ENCODE peak calls at places on chromosomes 4 and X, in seven cellular contexts. One of them, this sample, is unnamed.
A peak's percentile ranks its signal among the peaks of the same experiment; 100 is the strongest.

GRCh38 chrX:17376381-17377046 is 1.5 kb downstream of the NHS start:
- DNase-seq in CD4-positive, alpha-beta memory T cell: no peak
- DNase-seq in GM12865: no peak
- DNase-seq in coronary artery: no peak
- DNase-seq in neural progenitor cell: peak; percentile 20
- DNase-seq in GM23248: peak; percentile 47
- DNase-seq in right atrium auricular region: no peak
- DNase-seq in this sample: peak; percentile 56

GRCh38 chr4:66766557-66766956 is 778.7 kb downstream of the CENPC start:
- DNase-seq in GM23248: no peak
- DNase-seq in GM12865: no peak
- DNase-seq in right atrium auricular region: no peak
- DNase-seq in neural progenitor cell: peak; percentile 27
- DNase-seq in CD4-positive, alpha-beta memory T cell: no peak
- DNase-seq in coronary artery: no peak
- DNase-seq in this sample: no peak

GRCh38 chr4:139528377-139529005 is 27.5 kb downstream of the SETD7 start:
- DNase-seq in neural progenitor cell: no peak
- DNase-seq in GM12865: peak; percentile 79
- DNase-seq in CD4-positive, alpha-beta memory T cell: peak; percentile 43
- DNase-seq in GM23248: peak; percentile 92
- DNase-seq in coronary artery: no peak
- DNase-seq in right atrium auricular region: peak; percentile 77
- DNase-seq in this sample: no peak

GRCh38 chr4:164613761-164614277 is 140.1 kb upstream of the SMIM31 start:
- DNase-seq in GM12865: no peak
- DNase-seq in right atrium auricular region: no peak
- DNase-seq in neural progenitor cell: no peak
- DNase-seq in GM23248: no peak
- DNase-seq in CD4-positive, alpha-beta memory T cell: no peak
- DNase-seq in coronary artery: no peak
- DNase-seq in this sample: no peak

GRCh38 chr4:184911310-184911709 is 85.5 kb upstream of the ACSL1 start:
- DNase-seq in GM23248: no peak
- DNase-seq in coronary artery: no peak
- DNase-seq in neural progenitor cell: no peak
- DNase-seq in right atrium auricular region: no peak
- DNase-seq in CD4-positive, alpha-beta memory T cell: no peak
- DNase-seq in GM12865: peak; percentile 37
- DNase-seq in this sample: no peak

GRCh38 chr4:1604181-1604705 is 79.9 kb downstream of the FAM53A start:
- DNase-seq in neural progenitor cell: no peak
- DNase-seq in right atrium auricular region: no peak
- DNase-seq in GM12865: no peak
- DNase-seq in CD4-positive, alpha-beta memory T cell: no peak
- DNase-seq in GM23248: peak; percentile 59
- DNase-seq in coronary artery: no peak
- DNase-seq in this sample: no peak

GRCh38 chr4:128328106-128328505 is 40.5 kb upstream of the PGRMC2 start:
- DNase-seq in GM12865: no peak
- DNase-seq in neural progenitor cell: peak; percentile 80
- DNase-seq in coronary artery: no peak
- DNase-seq in CD4-positive, alpha-beta memory T cell: no peak
- DNase-seq in right atrium auricular region: no peak
- DNase-seq in GM23248: no peak
- DNase-seq in this sample: no peak

GRCh38 chr4:40238008-40238699 is 41.3 kb downstream of the RHOH start:
- DNase-seq in right atrium auricular region: no peak
- DNase-seq in GM12865: no peak
- DNase-seq in neural progenitor cell: no peak
- DNase-seq in coronary artery: no peak
- DNase-seq in CD4-positive, alpha-beta memory T cell: no peak
- DNase-seq in GM23248: no peak
- DNase-seq in this sample: no peak

GRCh38 chr4:186749611-186750281 is 26.1 kb upstream of the FAT1 start:
- DNase-seq in right atrium auricular region: no peak
- DNase-seq in GM23248: no peak
- DNase-seq in coronary artery: no peak
- DNase-seq in CD4-positive, alpha-beta memory T cell: no peak
- DNase-seq in neural progenitor cell: no peak
- DNase-seq in GM12865: no peak
- DNase-seq in this sample: no peak

GRCh38 chrX:150941580-150941979 is 41.6 kb upstream of the HMGB3 start:
- DNase-seq in GM12865: no peak
- DNase-seq in neural progenitor cell: no peak
- DNase-seq in CD4-positive, alpha-beta memory T cell: no peak
- DNase-seq in coronary artery: no peak
- DNase-seq in GM23248: no peak
- DNase-seq in right atrium auricular region: no peak
- DNase-seq in this sample: no peak

GRCh38 chr4:186695392-186695791 is 28.3 kb downstream of the FAT1 start:
- DNase-seq in right atrium auricular region: no peak
- DNase-seq in CD4-positive, alpha-beta memory T cell: no peak
- DNase-seq in GM23248: no peak
- DNase-seq in neural progenitor cell: no peak
- DNase-seq in coronary artery: no peak
- DNase-seq in GM12865: no peak
- DNase-seq in this sample: peak; percentile 1

GRCh38 chrX:132615396-132616131 is 126.7 kb upstream of the MBNL3 start:
- DNase-seq in CD4-positive, alpha-beta memory T cell: peak; percentile 39
- DNase-seq in coronary artery: no peak
- DNase-seq in GM23248: peak; percentile 45
- DNase-seq in neural progenitor cell: peak; percentile 65
- DNase-seq in right atrium auricular region: no peak
- DNase-seq in GM12865: peak; percentile 58
- DNase-seq in this sample: peak; percentile 27

GRCh38 chr4:146900295-146900694 is 45.4 kb downstream of the TTC29 start:
- DNase-seq in GM12865: no peak
- DNase-seq in coronary artery: no peak
- DNase-seq in neural progenitor cell: no peak
- DNase-seq in CD4-positive, alpha-beta memory T cell: no peak
- DNase-seq in GM23248: no peak
- DNase-seq in right atrium auricular region: no peak
- DNase-seq in this sample: no peak

GRCh38 chr4:102665527-102665926 is 95.2 kb downstream of the MANBA start:
- DNase-seq in CD4-positive, alpha-beta memory T cell: no peak
- DNase-seq in GM23248: peak; percentile 6
- DNase-seq in neural progenitor cell: no peak
- DNase-seq in GM12865: no peak
- DNase-seq in right atrium auricular region: no peak
- DNase-seq in coronary artery: no peak
- DNase-seq in this sample: no peak

GRCh38 chr4:140567722-140568121 is 1.0 kb downstream of the UCP1 start:
- DNase-seq in coronary artery: no peak
- DNase-seq in GM12865: no peak
- DNase-seq in CD4-positive, alpha-beta memory T cell: no peak
- DNase-seq in neural progenitor cell: peak; percentile 73
- DNase-seq in GM23248: peak; percentile 24
- DNase-seq in right atrium auricular region: no peak
- DNase-seq in this sample: peak; percentile 56

GRCh38 chr4:173272987-173273386 is 61.2 kb downstream of the HMGB2 start:
- DNase-seq in GM23248: peak; percentile 35
- DNase-seq in coronary artery: no peak
- DNase-seq in right atrium auricular region: no peak
- DNase-seq in GM12865: no peak
- DNase-seq in CD4-positive, alpha-beta memory T cell: no peak
- DNase-seq in neural progenitor cell: no peak
- DNase-seq in this sample: no peak

GRCh38 chr4:16524911-16525574 is 298.8 kb upstream of the TAPT1 start:
- DNase-seq in GM12865: no peak
- DNase-seq in neural progenitor cell: no peak
- DNase-seq in coronary artery: no peak
- DNase-seq in CD4-positive, alpha-beta memory T cell: no peak
- DNase-seq in GM23248: peak; percentile 72
- DNase-seq in right atrium auricular region: peak; percentile 65
- DNase-seq in this sample: no peak

GRCh38 chr4:16532240-16532990 is 306.1 kb upstream of the TAPT1 start:
- DNase-seq in GM23248: peak; percentile 92
- DNase-seq in neural progenitor cell: no peak
- DNase-seq in GM12865: no peak
- DNase-seq in coronary artery: no peak
- DNase-seq in right atrium auricular region: peak; percentile 62
- DNase-seq in CD4-positive, alpha-beta memory T cell: no peak
- DNase-seq in this sample: no peak

GRCh38 chr4:16530688-16531635 is 304.7 kb upstream of the TAPT1 start:
- DNase-seq in CD4-positive, alpha-beta memory T cell: no peak
- DNase-seq in coronary artery: no peak
- DNase-seq in right atrium auricular region: no peak
- DNase-seq in GM12865: no peak
- DNase-seq in neural progenitor cell: no peak
- DNase-seq in GM23248: peak; percentile 67
- DNase-seq in this sample: no peak
- H3K4me3 ChIP-seq in CD4-positive, alpha-beta memory T cell: no peak overlapping the region
- H3K4me3 ChIP-seq in coronary artery: no peak overlapping the region
- H3K4me3 ChIP-seq in right atrium auricular region: no peak overlapping the region
- H3K4me3 ChIP-seq in GM12865: no peak overlapping the region
- H3K4me3 ChIP-seq in neural progenitor cell: no peak overlapping the region
- H3K4me3 ChIP-seq in GM23248: no peak overlapping the region
- H3K4me3 ChIP-seq in this sample: no peak overlapping the region

GRCh38 chrX:100731441-100732281 is at the start of gene SYTL4:
- DNase-seq in neural progenitor cell: peak; percentile 57
- DNase-seq in GM23248: peak; percentile 46
- DNase-seq in GM12865: no peak
- DNase-seq in coronary artery: no peak
- DNase-seq in right atrium auricular region: no peak
- DNase-seq in CD4-positive, alpha-beta memory T cell: no peak
- DNase-seq in this sample: peak; percentile 80
- H3K4me3 ChIP-seq in neural progenitor cell: peak within 1 kb of the TSS; percentile 54
- H3K4me3 ChIP-seq in GM23248: peak within 1 kb of the TSS; percentile 78
- H3K4me3 ChIP-seq in GM12865: no peak within 1 kb of the TSS
- H3K4me3 ChIP-seq in coronary artery: peak within 1 kb of the TSS; percentile 73
- H3K4me3 ChIP-seq in right atrium auricular region: peak within 1 kb of the TSS; percentile 52
- H3K4me3 ChIP-seq in CD4-positive, alpha-beta memory T cell: no peak within 1 kb of the TSS
- H3K4me3 ChIP-seq in this sample: peak within 1 kb of the TSS; percentile 57

DNA sequence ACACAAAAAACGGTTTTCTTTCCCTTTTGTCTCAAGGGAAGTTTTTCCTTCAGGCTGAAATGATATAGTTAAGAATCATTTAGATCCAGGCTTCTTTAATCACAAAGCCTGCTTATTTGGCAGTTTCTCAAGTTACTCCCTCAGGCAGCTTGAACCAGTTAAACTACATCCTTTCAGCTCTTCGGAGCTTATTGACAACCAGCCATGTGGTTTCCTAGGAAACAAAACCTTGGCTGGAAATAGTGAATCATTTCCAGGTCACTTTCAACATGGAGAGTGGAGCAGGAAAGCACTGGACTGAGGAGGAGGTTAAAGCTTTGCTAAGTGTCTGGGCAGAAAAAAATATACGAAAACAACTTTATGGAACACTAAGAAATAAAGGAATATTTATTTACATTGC is 23.0 kb upstream of the AASDH start:
- DNase-seq in neural progenitor cell: peak; percentile 83
- DNase-seq in GM23248: peak; percentile 96
- DNase-seq in CD4-positive, alpha-beta memory T cell: no peak
- DNase-seq in right atrium auricular region: no peak
- DNase-seq in GM12865: no peak
- DNase-seq in coronary artery: no peak
- DNase-seq in this sample: peak; percentile 58
- H3K4me3 ChIP-seq in neural progenitor cell: peak overlapping the region; percentile 24
- H3K4me3 ChIP-seq in GM23248: peak overlapping the region; percentile 73
- H3K4me3 ChIP-seq in CD4-positive, alpha-beta memory T cell: no peak overlapping the region
- H3K4me3 ChIP-seq in right atrium auricular region: peak overlapping the region; percentile 1
- H3K4me3 ChIP-seq in GM12865: no peak overlapping the region
- H3K4me3 ChIP-seq in coronary artery: peak overlapping the region; percentile 33
- H3K4me3 ChIP-seq in this sample: no peak overlapping the region

GRCh38 chr4:15006416-15007024 is 4.2 kb downstream of the CPEB2 start:
- DNase-seq in GM23248: peak; percentile 42
- DNase-seq in GM12865: peak; percentile 35
- DNase-seq in right atrium auricular region: no peak
- DNase-seq in CD4-positive, alpha-beta memory T cell: no peak
- DNase-seq in coronary artery: no peak
- DNase-seq in neural progenitor cell: no peak
- DNase-seq in this sample: no peak
- H3K4me3 ChIP-seq in GM23248: peak overlapping the region; percentile 85
- H3K4me3 ChIP-seq in GM12865: peak overlapping the region; percentile 83
- H3K4me3 ChIP-seq in right atrium auricular region: no peak overlapping the region
- H3K4me3 ChIP-seq in CD4-positive, alpha-beta memory T cell: no peak overlapping the region
- H3K4me3 ChIP-seq in coronary artery: peak overlapping the region; percentile 97
- H3K4me3 ChIP-seq in neural progenitor cell: no peak overlapping the region
- H3K4me3 ChIP-seq in this sample: no peak overlapping the region

GRCh38 chr4:112082954-112083586 is 62.2 kb upstream of the FAM241A start:
- DNase-seq in neural progenitor cell: no peak
- DNase-seq in right atrium auricular region: no peak
- DNase-seq in GM23248: peak; percentile 68
- DNase-seq in coronary artery: no peak
- DNase-seq in CD4-positive, alpha-beta memory T cell: no peak
- DNase-seq in GM12865: no peak
- DNase-seq in this sample: no peak

GRCh38 chr4:112083587-112084347 is 61.5 kb upstream of the FAM241A start:
- DNase-seq in right atrium auricular region: no peak
- DNase-seq in GM23248: peak; percentile 40
- DNase-seq in coronary artery: no peak
- DNase-seq in GM12865: no peak
- DNase-seq in CD4-positive, alpha-beta memory T cell: no peak
- DNase-seq in neural progenitor cell: no peak
- DNase-seq in this sample: no peak

GRCh38 chr4:112085156-112086035 is 59.9 kb upstream of the FAM241A start:
- DNase-seq in coronary artery: no peak
- DNase-seq in neural progenitor cell: no peak
- DNase-seq in GM23248: no peak
- DNase-seq in right atrium auricular region: no peak
- DNase-seq in GM12865: peak; percentile 26
- DNase-seq in CD4-positive, alpha-beta memory T cell: no peak
- DNase-seq in this sample: no peak

DNA sequence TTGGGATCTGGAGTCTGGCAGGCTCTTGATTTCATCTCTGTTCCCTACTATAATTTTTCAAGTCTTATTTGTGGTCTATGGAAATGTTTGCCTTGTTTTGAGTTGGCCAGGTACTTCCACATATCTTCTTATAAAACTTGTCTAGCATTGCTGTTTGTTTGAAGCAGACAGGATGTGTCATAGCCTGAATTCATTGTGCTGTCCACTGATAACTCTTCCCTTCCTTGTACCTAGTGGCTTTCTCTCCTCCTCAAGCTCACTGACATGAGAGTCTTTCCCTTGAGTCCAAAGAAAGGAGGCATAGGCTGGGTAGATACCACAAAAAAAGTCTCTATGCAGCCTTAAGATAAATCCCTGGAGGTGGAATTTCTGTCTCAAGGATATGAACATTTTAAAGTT is 59.2 kb upstream of the FAM241A start:
- DNase-seq in neural progenitor cell: no peak
- DNase-seq in CD4-positive, alpha-beta memory T cell: no peak
- DNase-seq in GM23248: no peak
- DNase-seq in coronary artery: no peak
- DNase-seq in right atrium auricular region: no peak
- DNase-seq in GM12865: no peak
- DNase-seq in this sample: no peak
- H3K4me3 ChIP-seq in neural progenitor cell: no peak overlapping the region
- H3K4me3 ChIP-seq in CD4-positive, alpha-beta memory T cell: no peak overlapping the region
- H3K4me3 ChIP-seq in GM23248: no peak overlapping the region
- H3K4me3 ChIP-seq in coronary artery: no peak overlapping the region
- H3K4me3 ChIP-seq in right atrium auricular region: no peak overlapping the region
- H3K4me3 ChIP-seq in GM12865: no peak overlapping the region
- H3K4me3 ChIP-seq in this sample: no peak overlapping the region

GRCh38 chr4:180059216-180059881 is 2183.9 kb upstream of the TENM3 start:
- DNase-seq in GM23248: peak; percentile 1
- DNase-seq in right atrium auricular region: no peak
- DNase-seq in CD4-positive, alpha-beta memory T cell: no peak
- DNase-seq in GM12865: peak; percentile 22
- DNase-seq in coronary artery: no peak
- DNase-seq in neural progenitor cell: peak; percentile 74
- DNase-seq in this sample: peak; percentile 67
- H3K4me3 ChIP-seq in GM23248: peak overlapping the region; percentile 72
- H3K4me3 ChIP-seq in right atrium auricular region: no peak overlapping the region
- H3K4me3 ChIP-seq in CD4-positive, alpha-beta memory T cell: no peak overlapping the region
- H3K4me3 ChIP-seq in GM12865: peak overlapping the region; percentile 59
- H3K4me3 ChIP-seq in coronary artery: peak overlapping the region; percentile 69
- H3K4me3 ChIP-seq in neural progenitor cell: peak overlapping the region; percentile 97
- H3K4me3 ChIP-seq in this sample: peak overlapping the region; percentile 85